ENCODE peak calls at places on chromosome 22, in six cellular contexts. F is PC-3, T is astrocyte, Z is left ventricle myocardium inferior, Q is H1, A is mesendoderm. W is an unnamed sample.

GRCh38 chr22:34943830-34944229 is 122.1 kb upstream of the ISX start:
- DNase-seq in A (peak; percentile 34), F (no peak), Q (no peak), T (no peak), Z (no peak), W (no peak)

GRCh38 chr22:26443901-26444300 is 14.8 kb downstream of the ASPHD2 start:
- DNase-seq in F (no peak), Q (no peak), Z (no peak), T (no peak), A (no peak), W (no peak)

GRCh38 chr22:49202226-49202625 is 625.4 kb downstream of the BRD1 start:
- DNase-seq in Z (no peak), T (no peak), Q (peak; percentile 20), A (no peak), F (no peak), W (no peak)

GRCh38 chr22:20186183-20186870 is 35.5 kb upstream of the CCDC188 start:
- DNase-seq in A (peak; percentile 77), Z (no peak), T (no peak), Q (peak; percentile 69), F (no peak), W (no peak)

GRCh38 chr22:40512426-40513136 is 123.9 kb downstream of the MRTFA start:
- DNase-seq in A (peak; percentile 62), Z (no peak), Q (no peak), T (peak; percentile 99), F (peak; percentile 75), W (peak; percentile 74)

GRCh38 chr22:28899199-28899853 is 16.0 kb downstream of the ZNRF3 start:
- DNase-seq in T (peak; percentile 42), A (no peak), F (no peak), Q (no peak), Z (no peak), W (peak; percentile 78)

GRCh38 chr22:32775957-32776356 is 25.5 kb upstream of the TIMP3 start:
- DNase-seq in T (no peak), F (no peak), Z (no peak), A (peak; percentile 60), Q (no peak), W (peak; percentile 15)

GRCh38 chr22:17855891-17856290 is 81.6 kb upstream of the BID start:
- DNase-seq in A (no peak), Z (no peak), F (no peak), T (no peak), Q (no peak), W (no peak)

GRCh38 chr22:19986011-19986409 is 30.6 kb downstream of the ARVCF start:
- DNase-seq in Z (no peak), T (no peak), A (no peak), Q (no peak), F (no peak), W (no peak)

GRCh38 chr22:48204296-48204695 is 1441.8 kb downstream of the TBC1D22A start:
- DNase-seq in F (no peak), T (no peak), A (no peak), Z (no peak), Q (peak; percentile 23), W (no peak)

GRCh38 chr22:47032091-47032943 is 269.9 kb downstream of the TBC1D22A start:
- DNase-seq in A (no peak), F (no peak), Z (peak; percentile 11), Q (no peak), T (no peak), W (no peak)

GRCh38 chr22:39959640-39960447 is at the start of gene TMA7B:
- DNase-seq in F (peak; percentile 57), A (peak; percentile 86), Z (no peak), Q (no peak), T (peak; percentile 63), W (peak; percentile 48)

DNA sequence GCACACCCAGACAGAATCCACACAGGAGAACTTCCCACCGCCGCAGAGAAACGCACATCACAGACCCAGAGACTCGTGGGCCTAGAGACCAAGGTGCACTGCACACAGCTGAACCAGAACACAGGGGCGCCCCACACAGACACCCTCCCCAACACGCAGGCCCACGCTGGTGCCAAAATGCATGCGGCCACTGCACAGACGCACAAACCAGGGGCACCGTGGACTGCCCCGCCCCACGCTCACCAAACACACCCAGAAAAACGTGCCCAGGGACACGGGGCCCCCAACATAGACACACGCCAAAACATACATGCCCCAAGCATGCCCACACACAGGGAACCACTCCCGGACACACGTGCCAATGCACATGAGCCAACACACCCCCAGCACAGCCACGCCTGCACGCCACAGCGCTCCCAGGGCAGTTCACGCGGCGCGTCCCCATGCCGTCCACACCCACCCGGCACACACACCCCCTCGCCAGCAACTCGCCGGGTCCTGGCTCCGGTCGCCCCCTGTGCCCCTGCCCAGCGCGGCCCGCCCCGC is 7.8 kb downstream of the ELFN2 start:
- DNase-seq in Z (no peak), F (no peak), T (no peak), Q (no peak), A (no peak), W (no peak)
- H3K27me3 ChIP-seq in Z (peaks cover 98% of the 10 kb centered on the region), F (no peaks in the 10 kb centered on the region), T (peaks cover 15% of the 10 kb centered on the region), Q (peaks cover 32% of the 10 kb centered on the region), A (peaks cover 9% of the 10 kb centered on the region), W (peaks cover 13% of the 10 kb centered on the region)

DNA sequence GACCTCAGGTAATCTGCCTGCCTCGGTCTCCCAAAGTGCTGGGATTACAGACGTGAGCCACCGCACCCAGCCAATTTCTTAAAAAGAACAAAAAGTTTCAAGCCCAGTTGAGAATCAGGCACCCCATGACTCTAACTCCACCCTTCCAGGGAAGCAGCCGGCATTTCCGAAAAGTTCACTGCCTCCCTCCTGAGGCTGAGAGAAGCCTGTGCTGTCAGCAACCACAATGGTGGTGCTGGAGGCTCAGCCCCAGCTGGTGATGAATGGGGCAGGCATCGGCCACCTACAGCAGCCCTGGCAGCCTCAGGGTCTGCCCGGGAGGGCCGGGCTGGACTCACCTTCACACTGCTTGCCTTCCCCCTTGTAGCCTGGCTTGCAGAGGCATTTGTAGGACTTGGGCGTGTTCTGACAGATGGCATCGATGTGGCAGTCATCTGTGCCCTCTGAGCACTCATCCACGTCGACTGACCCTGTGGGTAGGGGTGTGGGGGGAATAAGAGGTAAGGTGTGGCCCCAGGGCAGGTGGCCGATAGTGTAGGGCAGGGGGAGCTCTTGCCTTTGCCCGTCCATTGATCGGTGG is 4.3 kb downstream of the SCUBE1 start:
- DNase-seq in Z (no peak), A (no peak), F (no peak), Q (no peak), T (no peak), W (no peak)
- H3K27me3 ChIP-seq in Z (peaks cover 83% of the 10 kb centered on the region), A (peaks cover 8% of the 10 kb centered on the region), F (peaks cover 6% of the 10 kb centered on the region), Q (peaks cover 30% of the 10 kb centered on the region), T (peaks cover 22% of the 10 kb centered on the region), W (peaks cover 4% of the 10 kb centered on the region)

GRCh38 chr22:37568448-37569008 is 8.2 kb downstream of the CDC42EP1 start:
- DNase-seq in Z (no peak), A (peak; percentile 46), F (no peak), T (no peak), Q (no peak), W (no peak)

GRCh38 chr22:37570661-37570976 is 9.3 kb downstream of the LGALS2 start:
- DNase-seq in Q (no peak), F (no peak), A (no peak), Z (no peak), T (no peak), W (no peak)

GRCh38 chr22:37569009-37569920 is 9.0 kb downstream of the CDC42EP1 start:
- DNase-seq in Q (no peak), Z (no peak), A (peak; percentile 97), T (no peak), F (no peak), W (no peak)

GRCh38 chr22:37571258-37571991 is 8.5 kb downstream of the LGALS2 start:
- DNase-seq in Q (no peak), Z (no peak), T (peak; percentile 35), F (peak; percentile 49), A (peak; percentile 54), W (peak; percentile 74)

GRCh38 chr22:37569921-37570660 is 9.8 kb downstream of the LGALS2 start:
- DNase-seq in T (no peak), Z (no peak), A (peak; percentile 53), Q (no peak), F (peak; percentile 48), W (no peak)
- H3K27me3 ChIP-seq in T (no peaks in the 10 kb centered on the region), Z (no peaks in the 10 kb centered on the region), A (no peaks in the 10 kb centered on the region), Q (no peaks in the 10 kb centered on the region), F (no peaks in the 10 kb centered on the region), W (no peaks in the 10 kb centered on the region)

DNA sequence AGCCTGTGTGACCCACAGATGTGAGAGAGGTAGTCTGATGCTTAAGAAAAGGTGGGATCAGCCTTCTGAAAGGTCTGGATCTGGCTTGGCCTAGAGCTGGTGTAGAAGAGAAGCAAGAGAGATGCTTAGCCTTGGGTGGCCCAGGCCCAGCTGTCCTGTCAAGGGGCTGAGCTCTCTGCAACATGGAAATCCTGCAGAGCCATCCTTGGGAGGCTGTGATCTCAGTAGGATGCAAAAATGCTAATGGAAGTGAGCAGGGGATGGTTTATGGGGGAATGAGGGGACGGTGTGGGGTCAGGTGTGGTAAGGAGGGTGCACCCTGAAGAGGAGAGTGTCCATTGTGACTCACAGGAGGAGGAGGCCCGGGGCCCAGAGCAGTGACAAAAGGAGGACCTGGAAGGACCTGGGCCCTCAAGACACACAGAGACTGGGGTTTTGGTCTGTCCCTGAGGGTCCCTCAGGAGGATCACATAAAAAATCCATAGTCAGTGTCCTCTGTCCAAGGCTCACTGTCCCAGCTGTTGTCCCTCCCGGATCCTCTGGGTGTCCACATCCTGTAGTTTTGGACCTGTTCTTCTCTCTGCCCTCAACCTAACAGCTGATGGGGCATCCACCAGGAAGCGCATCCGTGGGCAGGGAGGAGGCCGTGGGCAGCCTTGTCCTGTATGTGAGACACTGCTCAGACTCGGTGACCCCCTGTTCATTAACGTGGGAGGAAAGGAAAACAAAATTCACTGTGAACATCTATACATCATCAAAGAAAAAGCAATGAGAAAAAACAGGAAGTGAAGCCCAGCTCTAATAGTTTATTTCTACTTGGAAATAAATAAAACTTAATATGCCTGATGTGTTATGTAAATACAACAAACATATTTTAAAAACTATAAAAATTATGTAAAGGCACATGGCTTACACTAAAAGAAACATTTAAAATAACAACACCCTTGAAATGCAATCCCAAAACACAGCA is 129.8 kb downstream of the ZNF280B start:
- DNase-seq in F (no peak), T (no peak), Q (no peak), Z (no peak), A (no peak), W (no peak)
- H3K27me3 ChIP-seq in F (peaks cover 25% of the 10 kb centered on the region), T (peaks cover 3% of the 10 kb centered on the region), Q (peaks cover 98% of the 10 kb centered on the region), Z (peaks cover 79% of the 10 kb centered on the region), A (peaks cover 7% of the 10 kb centered on the region), W (peaks cover 15% of the 10 kb centered on the region)